ENCODE peak calls at places on chromosome 14, in seven cellular contexts. N, T, C, B, I, P and Y are unnamed samples. For H3K27me3, the result is how much of the 10 kb centered on the place peaks cover.

GRCh38 chr14:34496679-34497513 is 34.9 kb upstream of the SPTSSA start:
- DNase-seq in N (peak), I (peak), P (peak), T (no peak), B (peak), C (peak), Y (peak)

GRCh38 chr14:100875861-100876590 is 27.5 kb downstream of the RTL1 start:
- DNase-seq in T (no peak), B (no peak), N (no peak), P (no peak), C (no peak), I (no peak), Y (no peak)

GRCh38 chr14:68231832-68232642 is 412.5 kb downstream of the RAD51B start:
- DNase-seq in P (no peak), T (no peak), N (no peak), C (no peak), I (no peak), B (no peak), Y (peak)

GRCh38 chr14:98223106-98223505 is 1048.9 kb downstream of the BCL11B start:
- DNase-seq in I (no peak), B (no peak), C (no peak), P (no peak), N (no peak), T (no peak), Y (no peak)

GRCh38 chr14:95255487-95255886 is 64.2 kb downstream of the CLMN start:
- DNase-seq in C (peak), T (no peak), B (no peak), I (no peak), P (peak), N (peak), Y (peak)

GRCh38 chr14:37051153-37051552 is 121.3 kb downstream of the SLC25A21 start:
- DNase-seq in B (no peak), C (no peak), T (no peak), I (no peak), N (no peak), P (no peak), Y (peak)

GRCh38 chr14:68147331-68147730 is 327.8 kb downstream of the RAD51B start:
- DNase-seq in N (no peak), I (no peak), P (no peak), B (no peak), T (no peak), C (no peak), Y (no peak)

GRCh38 chr14:100709252-100709955 is 17.3 kb upstream of the DLK1 start:
- DNase-seq in N (no peak), B (no peak), P (no peak), T (no peak), I (no peak), C (no peak), Y (peak)

GRCh38 chr14:68380304-68380840 is 412.5 kb downstream of the ZFP36L1 start:
- DNase-seq in T (peak), C (no peak), B (no peak), N (no peak), I (no peak), P (no peak), Y (no peak)

GRCh38 chr14:68663385-68664076 is 129.3 kb downstream of the ZFP36L1 start:
- DNase-seq in N (no peak), I (no peak), C (no peak), P (no peak), T (peak), B (no peak), Y (no peak)

GRCh38 chr14:36716614-36717184 is 55.0 kb downstream of the PAX9 start:
- DNase-seq in T (no peak), I (no peak), N (no peak), C (no peak), B (peak), P (no peak), Y (no peak)

DNA sequence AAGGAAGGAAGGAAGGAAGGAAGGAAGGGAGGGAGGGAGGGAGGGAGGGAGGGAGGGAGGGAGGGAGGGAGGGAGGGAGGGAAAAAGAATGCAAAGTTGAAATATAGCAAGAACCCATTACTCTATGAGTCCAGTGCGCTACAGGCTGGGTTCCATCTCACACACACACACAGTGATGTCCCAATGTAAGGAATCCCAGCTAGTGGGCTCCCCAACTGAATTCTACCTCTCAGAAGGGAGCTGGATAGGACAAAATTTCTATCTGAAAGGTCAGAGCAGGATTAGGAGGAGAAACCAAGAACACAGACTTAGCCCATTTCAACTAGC is 173.4 kb downstream of the DAD1 start:
- DNase-seq in I (no peak), P (no peak), T (no peak), N (no peak), B (no peak), C (no peak), Y (no peak)
- H3K4me3 ChIP-seq in I (no peak), P (no peak), T (no peak), N (no peak), B (no peak), C (no peak), Y (no peak)

GRCh38 chr14:24269910-24270536 is 1.4 kb downstream of the RABGGTA start:
- DNase-seq in T (no peak), I (no peak), C (no peak), P (no peak), B (no peak), N (no peak), Y (no peak)

GRCh38 chr14:24269368-24269767 is 2.0 kb downstream of the RABGGTA start:
- DNase-seq in I (no peak), T (no peak), P (no peak), C (no peak), N (no peak), B (no peak), Y (no peak)

GRCh38 chr14:24271834-24272263 is 452 bp upstream of the RABGGTA start:
- DNase-seq in C (no peak), I (no peak), P (no peak), T (no peak), N (no peak), B (no peak), Y (no peak)

GRCh38 chr14:24271134-24271833 is at the start of gene RABGGTA:
- DNase-seq in I (peak), P (peak), N (peak), C (peak), B (peak), T (peak), Y (peak)

DNA sequence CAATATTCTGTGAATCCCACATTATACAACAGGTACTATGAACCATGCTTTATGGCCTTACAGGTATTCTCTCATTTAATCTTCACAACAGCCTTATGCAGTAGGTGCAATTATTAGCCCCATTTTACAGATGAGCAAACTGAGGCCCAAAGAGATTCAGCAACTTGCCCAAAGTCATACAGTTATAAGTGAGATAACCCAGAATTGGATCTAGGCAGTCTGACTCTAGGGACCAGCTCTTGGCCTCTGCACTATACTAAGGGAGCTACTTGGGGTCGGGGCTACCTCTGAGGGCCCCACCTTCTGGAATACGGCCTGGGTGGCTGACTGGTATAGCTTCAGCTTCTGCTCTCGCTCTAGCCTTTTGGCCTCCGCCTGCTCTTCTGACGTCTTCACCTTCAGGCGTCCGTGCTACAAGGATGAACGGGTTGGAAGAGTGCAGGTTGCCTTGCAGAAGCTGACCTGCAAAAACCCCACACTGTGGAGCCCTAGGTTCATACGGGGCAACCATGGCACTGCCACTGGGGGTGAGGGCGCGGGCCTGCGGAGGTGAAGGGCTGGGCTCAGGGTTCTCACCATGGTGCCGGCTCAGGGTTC is 762 bp downstream of the RABGGTA start:
- DNase-seq in B (no peak), P (no peak), I (no peak), C (no peak), N (peak), T (no peak), Y (no peak)
- TF ChIP-seq MAX in B (no peak), P (no peak), I (no peak), C (no peak), N (no peak), T (no peak), Y (no peak)

GRCh38 chr14:74951443-74952194 is 3.8 kb downstream of the PGF start:
- DNase-seq in C (no peak), B (no peak), N (no peak), T (no peak), I (no peak), P (no peak), Y (no peak)
- H3K27me3 ChIP-seq in C (under half), B (under half), N (under half), T (under half), I (under half), P (under half), Y (under half)

GRCh38 chr14:53894456-53894855 is 62.2 kb downstream of the BMP4 start:
- DNase-seq in N (no peak), C (no peak), B (no peak), P (no peak), I (no peak), T (no peak), Y (peak)
- H3K4me3 ChIP-seq in N (no peak), C (no peak), B (no peak), P (no peak), I (no peak), T (no peak), Y (no peak)

GRCh38 chr14:72443991-72444431 is 449.9 kb downstream of the DPF3 start:
- DNase-seq in N (no peak), T (peak), C (no peak), I (no peak), P (no peak), B (no peak), Y (no peak)
- TF ChIP-seq MAX in N (no peak), T (no peak), C (no peak), I (no peak), P (no peak), B (no peak), Y (no peak)

GRCh38 chr14:60508363-60508706 is 611 bp upstream of the SIX6 start:
- DNase-seq in I (peak), T (no peak), P (no peak), C (no peak), N (no peak), B (no peak), Y (no peak)
- H3K27me3 ChIP-seq in I (half or more), T (under half), P (half or more), C (under half), N (under half), B (half or more), Y (half or more)

GRCh38 chr14:76377675-76378074 is 1.7 kb downstream of the ESRRB start:
- DNase-seq in C (no peak), B (no peak), I (no peak), N (no peak), T (no peak), P (no peak), Y (no peak)
- H3K4me3 ChIP-seq in C (no peak), B (no peak), I (no peak), N (no peak), T (no peak), P (peak), Y (no peak)

DNA sequence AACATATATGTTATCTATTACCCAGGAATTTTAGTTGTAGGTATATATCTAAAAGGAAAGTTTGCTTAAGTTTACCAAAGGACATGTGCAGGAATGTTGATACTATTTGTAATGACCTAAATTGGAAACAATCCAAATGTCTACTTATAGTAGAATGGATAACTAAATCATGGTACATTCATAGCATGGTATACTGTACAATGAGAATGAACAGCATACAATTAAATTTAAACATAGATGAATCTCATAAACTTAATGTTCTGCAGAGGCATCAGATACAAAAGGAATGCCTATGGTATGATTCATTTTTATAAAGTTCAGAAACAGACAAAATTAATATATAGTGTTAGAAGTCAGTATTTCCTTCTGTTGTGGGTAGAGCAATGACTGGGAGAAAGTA is 135.4 kb downstream of the GPHN start:
- DNase-seq in I (no peak), T (no peak), N (no peak), B (no peak), P (no peak), C (no peak), Y (peak)
- TF ChIP-seq MAX in I (no peak), T (no peak), N (no peak), B (no peak), P (no peak), C (no peak), Y (no peak)